ENCODE peak calls at places on chromosomes 5 and 9, in seven cellular contexts. One of them, this sample, is unnamed.

GRCh38 chr5:106759581-106759980 is 911.2 kb downstream of the EFNA5 start:
- DNase-seq in SK-N-SH: no peak
- DNase-seq in GM12892: no peak
- DNase-seq in HepG2: no peak
- DNase-seq in H1: no peak
- DNase-seq in K562: no peak
- DNase-seq in GM12878: no peak
- DNase-seq in this sample: no peak

GRCh38 chr9:136625101-136626065 is 37.3 kb upstream of the EGFL7 start:
- DNase-seq in H1: peak
- DNase-seq in K562: peak
- DNase-seq in SK-N-SH: peak
- DNase-seq in GM12892: no peak
- DNase-seq in HepG2: peak
- DNase-seq in GM12878: no peak
- DNase-seq in this sample: no peak

GRCh38 chr5:179060116-179061008 is at the start of gene ZNF354C:
- DNase-seq in K562: no peak
- DNase-seq in HepG2: no peak
- DNase-seq in GM12892: no peak
- DNase-seq in H1: peak
- DNase-seq in SK-N-SH: peak
- DNase-seq in GM12878: no peak
- DNase-seq in this sample: no peak

GRCh38 chr9:69307446-69308216 is 17.4 kb upstream of the ENTREP1 start:
- DNase-seq in K562: no peak
- DNase-seq in H1: peak
- DNase-seq in GM12878: no peak
- DNase-seq in GM12892: no peak
- DNase-seq in HepG2: no peak
- DNase-seq in SK-N-SH: no peak
- DNase-seq in this sample: no peak

GRCh38 chr5:94623026-94623425 is 4.6 kb downstream of the SLF1 start:
- DNase-seq in GM12878: no peak
- DNase-seq in GM12892: no peak
- DNase-seq in H1: no peak
- DNase-seq in HepG2: no peak
- DNase-seq in SK-N-SH: no peak
- DNase-seq in K562: no peak
- DNase-seq in this sample: no peak

GRCh38 chr5:103475629-103476240 is 86.9 kb downstream of the NUDT12 start:
- DNase-seq in H1: no peak
- DNase-seq in HepG2: peak
- DNase-seq in GM12892: no peak
- DNase-seq in SK-N-SH: peak
- DNase-seq in GM12878: no peak
- DNase-seq in K562: peak
- DNase-seq in this sample: no peak

GRCh38 chr5:140321796-140322195 is 18.9 kb upstream of the PFDN1 start:
- DNase-seq in H1: no peak
- DNase-seq in GM12878: peak
- DNase-seq in GM12892: no peak
- DNase-seq in SK-N-SH: no peak
- DNase-seq in HepG2: no peak
- DNase-seq in K562: no peak
- DNase-seq in this sample: no peak

GRCh38 chr5:42500003-42500599 is 76.9 kb downstream of the GHR start:
- DNase-seq in H1: no peak
- DNase-seq in GM12892: no peak
- DNase-seq in HepG2: no peak
- DNase-seq in SK-N-SH: no peak
- DNase-seq in GM12878: no peak
- DNase-seq in K562: no peak
- DNase-seq in this sample: no peak

GRCh38 chr9:95780121-95780520 is 95.4 kb upstream of the ERCC6L2 start:
- DNase-seq in HepG2: no peak
- DNase-seq in GM12892: no peak
- DNase-seq in H1: peak
- DNase-seq in GM12878: no peak
- DNase-seq in K562: no peak
- DNase-seq in SK-N-SH: no peak
- DNase-seq in this sample: no peak

GRCh38 chr5:76175051-76175666 is 92.0 kb downstream of the SV2C start:
- DNase-seq in H1: peak
- DNase-seq in SK-N-SH: peak
- DNase-seq in GM12892: peak
- DNase-seq in HepG2: peak
- DNase-seq in K562: peak
- DNase-seq in GM12878: peak
- DNase-seq in this sample: peak

GRCh38 chr9:95645992-95646391 is 129.2 kb upstream of the PTCH1 start:
- DNase-seq in HepG2: no peak
- DNase-seq in H1: no peak
- DNase-seq in K562: no peak
- DNase-seq in GM12892: no peak
- DNase-seq in GM12878: no peak
- DNase-seq in SK-N-SH: no peak
- DNase-seq in this sample: no peak

DNA sequence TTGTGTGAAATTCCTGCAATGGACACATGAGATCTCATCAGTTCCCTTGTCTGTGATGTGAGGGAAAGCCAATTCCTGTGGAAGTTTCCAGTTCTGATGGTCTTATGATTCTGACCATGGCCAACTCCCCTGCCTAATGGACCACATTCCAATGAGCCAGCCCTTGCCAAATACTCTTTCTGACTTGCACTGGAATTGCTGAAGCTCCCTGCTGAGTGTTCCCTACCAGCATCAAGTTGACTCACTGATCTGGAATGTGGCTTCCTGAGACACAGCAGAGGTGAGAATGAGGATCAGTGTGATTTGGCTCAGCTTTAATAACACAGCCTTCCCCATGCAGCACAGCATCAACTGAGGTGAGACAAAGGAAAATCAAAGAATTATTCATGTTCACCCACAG is 427.8 kb downstream of the KDM4C start:
- DNase-seq in H1: no peak
- DNase-seq in GM12878: no peak
- DNase-seq in SK-N-SH: no peak
- DNase-seq in K562: no peak
- DNase-seq in HepG2: peak
- DNase-seq in GM12892: no peak
- DNase-seq in this sample: no peak
- TF ChIP-seq TAF1 in H1: no peak
- TF ChIP-seq TAF1 in GM12878: no peak
- TF ChIP-seq TAF1 in SK-N-SH: no peak
- TF ChIP-seq TAF1 in K562: no peak
- TF ChIP-seq TAF1 in HepG2: no peak
- TF ChIP-seq TAF1 in GM12892: no peak
- TF ChIP-seq TAF1 in this sample: no peak

GRCh38 chr5:33852327-33852726 is 39.5 kb downstream of the ADAMTS12 start:
- DNase-seq in HepG2: no peak
- DNase-seq in GM12878: no peak
- DNase-seq in K562: no peak
- DNase-seq in GM12892: no peak
- DNase-seq in SK-N-SH: no peak
- DNase-seq in H1: no peak
- DNase-seq in this sample: no peak
- TF ChIP-seq TAF1 in HepG2: no peak
- TF ChIP-seq TAF1 in GM12878: no peak
- TF ChIP-seq TAF1 in K562: no peak
- TF ChIP-seq TAF1 in GM12892: no peak
- TF ChIP-seq TAF1 in SK-N-SH: no peak
- TF ChIP-seq TAF1 in H1: no peak
- TF ChIP-seq TAF1 in this sample: no peak

DNA sequence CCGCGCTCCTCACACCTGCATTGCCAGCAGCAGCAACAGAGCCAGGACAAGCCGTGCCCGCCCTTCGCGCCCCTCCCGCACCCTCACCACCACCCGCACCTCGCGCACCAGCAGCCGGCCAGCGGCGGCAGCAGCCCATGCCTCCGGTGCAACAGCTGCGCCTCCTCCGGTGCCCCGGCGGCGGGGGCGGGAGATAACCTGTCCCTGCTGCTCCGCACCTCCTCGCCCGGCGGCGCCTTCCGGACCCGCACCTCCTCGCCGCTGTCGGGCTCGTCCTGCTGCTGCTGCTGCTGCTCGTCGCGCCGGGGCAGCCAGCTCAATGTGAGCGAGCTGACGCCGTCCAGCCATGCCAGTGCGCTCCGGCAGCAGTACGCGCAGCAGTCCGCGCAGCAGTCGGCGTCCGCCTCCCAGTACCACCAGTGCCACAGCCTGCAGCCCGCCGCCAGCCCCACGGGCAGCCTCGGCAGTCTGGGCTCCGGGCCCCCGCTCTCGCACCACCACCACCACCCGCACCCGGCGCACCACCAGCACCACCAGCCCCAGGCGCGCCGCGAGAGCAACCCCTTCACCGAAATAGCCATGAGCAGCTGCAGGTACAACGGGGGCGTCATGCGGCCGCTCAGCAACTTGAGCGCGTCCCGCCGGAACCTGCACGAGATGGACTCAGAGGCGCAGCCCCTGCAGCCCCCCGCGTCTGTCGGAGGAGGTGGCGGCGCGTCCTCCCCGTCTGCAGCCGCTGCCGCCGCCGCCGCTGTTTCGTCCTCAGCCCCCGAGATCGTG is 517 bp downstream of the KCNN2 start:
- DNase-seq in HepG2: no peak
- DNase-seq in GM12878: no peak
- DNase-seq in SK-N-SH: peak
- DNase-seq in K562: no peak
- DNase-seq in H1: peak
- DNase-seq in GM12892: peak
- DNase-seq in this sample: peak
- TF ChIP-seq TAF1 in HepG2: no peak
- TF ChIP-seq TAF1 in GM12878: no peak
- TF ChIP-seq TAF1 in SK-N-SH: no peak
- TF ChIP-seq TAF1 in K562: no peak
- TF ChIP-seq TAF1 in H1: no peak
- TF ChIP-seq TAF1 in GM12892: no peak
- TF ChIP-seq TAF1 in this sample: no peak

GRCh38 chr5:88235828-88236227 is 32.8 kb downstream of the TMEM161B start:
- DNase-seq in H1: no peak
- DNase-seq in SK-N-SH: no peak
- DNase-seq in GM12892: no peak
- DNase-seq in K562: no peak
- DNase-seq in GM12878: no peak
- DNase-seq in HepG2: no peak
- DNase-seq in this sample: no peak
- TF ChIP-seq TAF1 in H1: no peak
- TF ChIP-seq TAF1 in SK-N-SH: no peak
- TF ChIP-seq TAF1 in GM12892: no peak
- TF ChIP-seq TAF1 in K562: no peak
- TF ChIP-seq TAF1 in GM12878: no peak
- TF ChIP-seq TAF1 in HepG2: no peak
- TF ChIP-seq TAF1 in this sample: no peak

GRCh38 chr9:13213337-13213736 is 66.2 kb downstream of the MPDZ start:
- DNase-seq in HepG2: peak
- DNase-seq in K562: peak
- DNase-seq in GM12892: no peak
- DNase-seq in H1: no peak
- DNase-seq in SK-N-SH: no peak
- DNase-seq in GM12878: no peak
- DNase-seq in this sample: no peak
- TF ChIP-seq TAF1 in HepG2: no peak
- TF ChIP-seq TAF1 in K562: no peak
- TF ChIP-seq TAF1 in GM12892: no peak
- TF ChIP-seq TAF1 in H1: no peak
- TF ChIP-seq TAF1 in SK-N-SH: no peak
- TF ChIP-seq TAF1 in GM12878: no peak
- TF ChIP-seq TAF1 in this sample: no peak

DNA sequence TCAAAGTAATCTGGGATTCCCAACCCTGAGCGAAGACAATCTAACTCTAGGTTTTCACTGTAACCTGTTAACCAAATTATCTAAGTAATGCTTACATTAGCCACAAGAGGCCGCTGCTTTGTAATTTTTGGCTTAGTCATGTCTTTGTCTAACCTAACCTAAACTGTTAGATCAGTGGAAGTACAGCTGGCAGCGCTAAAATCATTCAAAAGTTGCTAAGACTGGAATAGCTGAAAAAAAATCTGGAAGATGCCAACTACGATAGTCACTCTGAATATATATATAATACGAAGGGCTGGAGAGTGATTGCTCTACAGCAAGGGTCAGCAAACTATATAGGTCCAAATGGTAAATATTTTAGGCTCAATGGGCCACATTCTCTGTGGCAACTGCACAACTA is 60.2 kb downstream of the FBXO38 start:
- DNase-seq in HepG2: peak
- DNase-seq in H1: no peak
- DNase-seq in K562: peak
- DNase-seq in GM12892: peak
- DNase-seq in SK-N-SH: peak
- DNase-seq in GM12878: peak
- DNase-seq in this sample: peak
- TF ChIP-seq TAF1 in HepG2: no peak
- TF ChIP-seq TAF1 in H1: no peak
- TF ChIP-seq TAF1 in K562: no peak
- TF ChIP-seq TAF1 in GM12892: no peak
- TF ChIP-seq TAF1 in SK-N-SH: no peak
- TF ChIP-seq TAF1 in GM12878: no peak
- TF ChIP-seq TAF1 in this sample: no peak

DNA sequence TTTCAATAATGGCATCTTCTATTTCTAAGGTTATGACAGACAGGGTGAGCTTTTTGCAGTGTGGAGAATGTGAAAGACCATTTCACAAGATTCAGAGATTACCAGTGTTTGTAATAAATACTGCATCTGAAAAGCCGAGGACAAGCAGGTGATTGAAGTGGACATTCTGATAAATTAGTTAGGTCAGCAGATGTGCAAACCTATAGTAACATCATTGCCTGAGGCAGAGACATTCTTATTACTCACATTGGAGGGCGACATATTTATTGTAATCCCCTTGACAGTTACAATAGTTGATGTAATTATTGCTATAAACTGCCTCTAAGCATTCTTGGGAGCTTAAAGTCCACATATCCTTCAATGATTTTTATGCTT is 3.3 kb downstream of the RASGRF2 start:
- DNase-seq in SK-N-SH: no peak
- DNase-seq in H1: no peak
- DNase-seq in GM12878: no peak
- DNase-seq in GM12892: no peak
- DNase-seq in K562: no peak
- DNase-seq in HepG2: no peak
- DNase-seq in this sample: no peak
- TF ChIP-seq TAF1 in SK-N-SH: no peak
- TF ChIP-seq TAF1 in H1: no peak
- TF ChIP-seq TAF1 in GM12878: no peak
- TF ChIP-seq TAF1 in GM12892: no peak
- TF ChIP-seq TAF1 in K562: no peak
- TF ChIP-seq TAF1 in HepG2: no peak
- TF ChIP-seq TAF1 in this sample: no peak

GRCh38 chr5:151298063-151298462 is 5.5 kb downstream of the SLC36A3 start:
- DNase-seq in K562: peak
- DNase-seq in SK-N-SH: peak
- DNase-seq in H1: no peak
- DNase-seq in GM12878: peak
- DNase-seq in HepG2: peak
- DNase-seq in GM12892: peak
- DNase-seq in this sample: peak
- TF ChIP-seq TAF1 in K562: no peak
- TF ChIP-seq TAF1 in SK-N-SH: no peak
- TF ChIP-seq TAF1 in H1: no peak
- TF ChIP-seq TAF1 in GM12878: no peak
- TF ChIP-seq TAF1 in HepG2: no peak
- TF ChIP-seq TAF1 in GM12892: no peak
- TF ChIP-seq TAF1 in this sample: no peak

GRCh38 chr5:132083065-132083678 is 9.6 kb downstream of the CSF2 start:
- DNase-seq in SK-N-SH: no peak
- DNase-seq in GM12892: no peak
- DNase-seq in HepG2: no peak
- DNase-seq in GM12878: no peak
- DNase-seq in H1: no peak
- DNase-seq in K562: no peak
- DNase-seq in this sample: no peak
- TF ChIP-seq TAF1 in SK-N-SH: no peak
- TF ChIP-seq TAF1 in GM12892: no peak
- TF ChIP-seq TAF1 in HepG2: no peak
- TF ChIP-seq TAF1 in GM12878: no peak
- TF ChIP-seq TAF1 in H1: no peak
- TF ChIP-seq TAF1 in K562: no peak
- TF ChIP-seq TAF1 in this sample: no peak

This sample was measured in GM12891.